ENCODE peak calls at places on chromosome 9, in six cellular contexts. V, W, P, X, Z and N are unnamed samples.

GRCh38 chr9:21549251-21549765 is 67.2 kb upstream of the IFNE start:
- DNase-seq in V (peak; percentile 97), W (no peak), P (peak; percentile 35), X (peak; percentile 83), Z (no peak), N (peak; percentile 92)

GRCh38 chr9:13377286-13377925 is 97.9 kb upstream of the MPDZ start:
- DNase-seq in V (no peak), W (no peak), P (no peak), X (peak; percentile 67), Z (no peak), N (no peak)

GRCh38 chr9:111632051-111632450 is 917 bp downstream of the DNAJC25 start:
- DNase-seq in V (no peak), W (no peak), P (no peak), X (no peak), Z (no peak), N (no peak)

GRCh38 chr9:36560813-36561212 is 11.9 kb upstream of the MELK start:
- DNase-seq in V (peak; percentile 40), W (no peak), P (no peak), X (no peak), Z (no peak), N (no peak)

GRCh38 chr9:34994429-34995287 is 5.1 kb downstream of the DNAJB5 start:
- DNase-seq in V (peak; percentile 49), W (peak; percentile 78), P (peak; percentile 46), X (peak; percentile 63), Z (peak; percentile 66), N (no peak)

GRCh38 chr9:135397142-135397541 is 82.4 kb upstream of the PPP1R26 start:
- DNase-seq in V (no peak), W (no peak), P (no peak), X (no peak), Z (no peak), N (no peak)

GRCh38 chr9:112174965-112175795 is at the start of gene SUSD1:
- DNase-seq in V (no peak), W (no peak), P (no peak), X (no peak), Z (peak; percentile 74), N (peak; percentile 74)

GRCh38 chr9:101566904-101567724 is 27.7 kb downstream of the PPP3R2 start:
- DNase-seq in V (peak; percentile 68), W (peak; percentile 36), P (no peak), X (peak; percentile 59), Z (peak; percentile 29), N (peak; percentile 70)

GRCh38 chr9:112175796-112176315 is 759 bp upstream of the SUSD1 start:
- DNase-seq in V (no peak), W (no peak), P (no peak), X (no peak), Z (no peak), N (no peak)

GRCh38 chr9:134575103-134575816 is 66.3 kb upstream of the COL5A1 start:
- DNase-seq in V (no peak), W (no peak), P (no peak), X (no peak), Z (no peak), N (peak; percentile 17)

GRCh38 chr9:17462869-17463464 is 115.9 kb upstream of the SH3GL2 start:
- DNase-seq in V (peak; percentile 78), W (peak; percentile 7), P (peak; percentile 33), X (peak; percentile 69), Z (peak; percentile 80), N (no peak)

GRCh38 chr9:131402738-131403492 is 9.0 kb downstream of the PRRC2B start:
- DNase-seq in V (peak; percentile 89), W (peak; percentile 64), P (peak; percentile 81), X (peak; percentile 72), Z (peak; percentile 83), N (peak; percentile 81)

GRCh38 chr9:23011669-23012068 is 565.0 kb downstream of the DMRTA1 start:
- DNase-seq in V (peak; percentile 52), W (no peak), P (no peak), X (peak; percentile 52), Z (no peak), N (no peak)

GRCh38 chr9:78325343-78325742 is 28.4 kb downstream of the PSAT1 start:
- DNase-seq in V (peak; percentile 27), W (no peak), P (peak; percentile 71), X (no peak), Z (peak; percentile 51), N (no peak)

GRCh38 chr9:134293576-134294227 is 32.6 kb upstream of the RXRA start:
- DNase-seq in V (no peak), W (no peak), P (no peak), X (no peak), Z (peak; percentile 35), N (peak; percentile 23)

GRCh38 chr9:99197124-99197630 is 24.6 kb downstream of the ALG2 start:
- DNase-seq in V (no peak), W (no peak), P (no peak), X (no peak), Z (no peak), N (no peak)

GRCh38 chr9:23590601-23591000 is 235.4 kb downstream of the ELAVL2 start:
- DNase-seq in V (no peak), W (no peak), P (no peak), X (peak; percentile 33), Z (no peak), N (no peak)

GRCh38 chr9:2163231-2163885 is 148.2 kb downstream of the SMARCA2 start:
- DNase-seq in V (no peak), W (no peak), P (no peak), X (no peak), Z (no peak), N (no peak)

GRCh38 chr9:20500101-20500500 is 122.2 kb downstream of the MLLT3 start:
- DNase-seq in V (no peak), W (no peak), P (no peak), X (no peak), Z (no peak), N (no peak)

GRCh38 chr9:137550958-137551655 is 572 bp upstream of the MRPL41 start:
- DNase-seq in V (peak; percentile 44), W (peak; percentile 93), P (peak; percentile 71), X (peak; percentile 68), Z (peak; percentile 91), N (no peak)

GRCh38 chr9:104068546-104068945 is 25.6 kb upstream of the SMC2 start:
- DNase-seq in V (peak; percentile 35), W (no peak), P (no peak), X (peak; percentile 36), Z (no peak), N (no peak)

GRCh38 chr9:19022206-19022605 is 10.8 kb downstream of the SAXO1 start:
- DNase-seq in V (no peak), W (no peak), P (no peak), X (no peak), Z (no peak), N (no peak)

GRCh38 chr9:133509179-133510083 is 15.3 kb downstream of the MYMK start:
- DNase-seq in V (no peak), W (no peak), P (peak; percentile 66), X (peak; percentile 35), Z (peak; percentile 48), N (no peak)

GRCh38 chr9:34550681-34551270 is 28.0 kb upstream of the ENHO start:
- DNase-seq in V (no peak), W (no peak), P (no peak), X (no peak), Z (no peak), N (no peak)

GRCh38 chr9:137430723-137431415 is 7.7 kb downstream of the NOXA1 start:
- DNase-seq in V (no peak), W (no peak), P (no peak), X (no peak), Z (no peak), N (no peak)

GRCh38 chr9:86202338-86202882 is 57.0 kb downstream of the C9orf153 start:
- DNase-seq in V (peak; percentile 61), W (peak; percentile 60), P (peak; percentile 25), X (peak; percentile 59), Z (peak; percentile 62), N (no peak)
- TF ChIP-seq CTCF in V (peak; percentile 79), W (peak; percentile 84), P (peak; percentile 78), X (peak; percentile 76), Z (peak; percentile 75), N (peak; percentile 56)

DNA sequence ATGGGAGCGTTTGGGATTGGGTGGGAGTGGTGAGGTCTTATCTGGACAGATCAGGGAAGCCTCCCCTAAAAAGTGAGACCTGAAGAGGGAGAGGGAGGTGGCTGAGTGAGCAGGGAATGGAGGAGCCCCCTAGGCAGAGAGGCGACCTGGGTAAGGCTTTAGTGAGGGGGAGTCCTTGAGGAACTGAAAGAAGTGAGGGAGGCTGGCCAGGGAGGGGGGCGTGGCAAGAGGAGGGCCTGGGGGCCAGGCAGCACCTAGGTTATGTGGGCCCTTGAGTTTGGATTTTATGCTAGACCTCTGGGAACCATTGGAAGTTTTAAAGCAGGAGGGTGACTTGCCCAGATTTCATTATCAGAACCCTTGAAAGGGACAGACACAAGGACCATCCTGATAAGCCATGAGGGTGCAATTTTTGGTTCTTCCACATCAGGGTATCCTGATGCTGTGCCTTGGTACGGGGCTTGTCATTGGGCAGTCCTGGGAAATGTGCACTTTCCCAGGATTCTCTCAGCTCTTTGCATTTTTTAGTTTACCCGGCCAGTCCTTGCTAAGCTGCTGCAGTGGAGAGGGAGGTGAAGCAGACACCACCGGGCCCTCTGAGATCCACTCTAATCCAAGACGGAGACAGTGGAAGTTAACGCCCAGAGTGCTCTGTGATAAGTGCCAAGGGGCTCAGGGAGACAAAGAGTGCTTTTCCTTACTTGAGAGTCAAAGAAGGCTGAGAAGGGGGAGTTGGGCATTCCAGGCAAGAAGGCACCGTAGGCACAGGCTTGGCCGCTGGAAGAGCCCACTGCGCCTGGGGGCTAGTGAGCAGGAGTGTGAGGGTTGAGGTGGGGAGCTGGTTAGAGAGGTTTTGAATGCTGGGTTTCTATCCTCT is 16.1 kb downstream of the GSN start:
- DNase-seq in V (no peak), W (no peak), P (no peak), X (no peak), Z (no peak), N (no peak)
- H3K4me1 ChIP-seq in V (peaks cover 63% of the 10 kb centered on the region), W (peaks cover 68% of the 10 kb centered on the region), P (peaks cover 20% of the 10 kb centered on the region), X (peaks cover 64% of the 10 kb centered on the region), Z (peaks cover 88% of the 10 kb centered on the region), N (peaks cover 85% of the 10 kb centered on the region)

DNA sequence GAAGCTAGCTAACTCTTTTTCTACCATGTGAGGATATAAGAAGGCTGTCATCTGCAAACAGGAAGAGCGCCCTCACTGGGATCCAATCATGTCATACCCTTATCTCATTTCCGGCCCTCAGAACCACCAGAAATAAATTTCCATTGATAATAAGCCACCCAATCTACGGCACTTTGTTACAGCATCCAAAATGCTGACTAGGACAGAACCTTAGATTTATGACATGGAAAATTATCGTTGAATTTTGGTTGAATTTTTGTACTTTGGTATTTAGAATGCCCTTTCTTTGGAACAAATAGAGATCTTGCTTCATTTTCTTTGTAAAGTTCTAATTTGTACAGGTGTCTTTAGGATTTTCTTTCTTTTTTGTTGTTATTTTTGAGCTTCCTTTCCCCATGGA is 53.3 kb upstream of the CYLC2 start:
- DNase-seq in V (no peak), W (no peak), P (no peak), X (no peak), Z (no peak), N (no peak)
- H3K9me3 ChIP-seq in V (no peaks in the 10 kb centered on the region), W (no peaks in the 10 kb centered on the region), P (no peaks in the 10 kb centered on the region), X (no peaks in the 10 kb centered on the region), Z (no peaks in the 10 kb centered on the region), N (no peaks in the 10 kb centered on the region)

GRCh38 chr9:132500193-132500592 is 82.2 kb upstream of the BARHL1 start:
- DNase-seq in V (no peak), W (no peak), P (no peak), X (no peak), Z (no peak), N (no peak)

GRCh38 chr9:132498811-132499210 is 83.6 kb upstream of the BARHL1 start:
- DNase-seq in V (peak; percentile 17), W (no peak), P (no peak), X (no peak), Z (no peak), N (no peak)

GRCh38 chr9:132502480-132502879 is 79.9 kb upstream of the BARHL1 start:
- DNase-seq in V (no peak), W (no peak), P (no peak), X (no peak), Z (no peak), N (no peak)

GRCh38 chr9:132497731-132498130 is 84.7 kb upstream of the BARHL1 start:
- DNase-seq in V (no peak), W (no peak), P (no peak), X (no peak), Z (no peak), N (no peak)

GRCh38 chr9:132499251-132499650 is 83.2 kb upstream of the BARHL1 start:
- DNase-seq in V (no peak), W (no peak), P (no peak), X (no peak), Z (no peak), N (no peak)
- TF ChIP-seq CTCF in V (no peak), W (no peak), P (no peak), X (no peak), Z (no peak), N (no peak)